ENCODE peak calls at places on chromosomes 12 and 14, in nine cellular contexts. One of them, this sample, is unnamed.
A peak's percentile ranks its signal among the peaks of the same experiment; 100 is the strongest.

GRCh38 chr14:72616294-72616693 is 277.6 kb downstream of the DPF3 start:
- DNase-seq in HepG2: no peak
- DNase-seq in naive thymus-derived CD4-positive, alpha-beta T cell: no peak
- DNase-seq in cardiac muscle cell: no peak
- DNase-seq in Peyer's patch: no peak
- DNase-seq in osteoblast: peak; percentile 61
- DNase-seq in adrenal gland: no peak
- DNase-seq in tibial artery: no peak
- DNase-seq in left lung: no peak
- DNase-seq in this sample: no peak

GRCh38 chr12:115988629-115989563 is 288.6 kb downstream of the MED13L start:
- DNase-seq in adrenal gland: no peak
- DNase-seq in left lung: no peak
- DNase-seq in HepG2: no peak
- DNase-seq in cardiac muscle cell: no peak
- DNase-seq in osteoblast: no peak
- DNase-seq in naive thymus-derived CD4-positive, alpha-beta T cell: no peak
- DNase-seq in Peyer's patch: no peak
- DNase-seq in tibial artery: no peak
- DNase-seq in this sample: no peak

GRCh38 chr14:68815288-68816182 is 22.7 kb upstream of the ZFP36L1 start:
- DNase-seq in adrenal gland: no peak
- DNase-seq in tibial artery: peak; percentile 73
- DNase-seq in cardiac muscle cell: no peak
- DNase-seq in osteoblast: peak; percentile 80
- DNase-seq in HepG2: no peak
- DNase-seq in Peyer's patch: no peak
- DNase-seq in naive thymus-derived CD4-positive, alpha-beta T cell: no peak
- DNase-seq in left lung: no peak
- DNase-seq in this sample: peak; percentile 69

GRCh38 chr14:26008290-26008689 is 589.5 kb downstream of the NOVA1 start:
- DNase-seq in left lung: no peak
- DNase-seq in cardiac muscle cell: peak; percentile 32
- DNase-seq in naive thymus-derived CD4-positive, alpha-beta T cell: no peak
- DNase-seq in tibial artery: no peak
- DNase-seq in HepG2: no peak
- DNase-seq in Peyer's patch: no peak
- DNase-seq in adrenal gland: no peak
- DNase-seq in osteoblast: no peak
- DNase-seq in this sample: no peak

GRCh38 chr12:81598205-81598604 is 160.9 kb downstream of the PPFIA2 start:
- DNase-seq in adrenal gland: no peak
- DNase-seq in Peyer's patch: no peak
- DNase-seq in left lung: no peak
- DNase-seq in cardiac muscle cell: peak; percentile 49
- DNase-seq in HepG2: no peak
- DNase-seq in naive thymus-derived CD4-positive, alpha-beta T cell: no peak
- DNase-seq in osteoblast: no peak
- DNase-seq in tibial artery: no peak
- DNase-seq in this sample: no peak

GRCh38 chr12:28890664-28891063 is 258.4 kb upstream of the FAR2 start:
- DNase-seq in osteoblast: no peak
- DNase-seq in Peyer's patch: no peak
- DNase-seq in naive thymus-derived CD4-positive, alpha-beta T cell: no peak
- DNase-seq in tibial artery: no peak
- DNase-seq in left lung: no peak
- DNase-seq in HepG2: no peak
- DNase-seq in cardiac muscle cell: no peak
- DNase-seq in adrenal gland: no peak
- DNase-seq in this sample: no peak

GRCh38 chr14:26175659-26176058 is 422.2 kb downstream of the NOVA1 start:
- DNase-seq in tibial artery: no peak
- DNase-seq in osteoblast: no peak
- DNase-seq in HepG2: no peak
- DNase-seq in left lung: no peak
- DNase-seq in adrenal gland: no peak
- DNase-seq in cardiac muscle cell: peak; percentile 2
- DNase-seq in Peyer's patch: peak; percentile 32
- DNase-seq in naive thymus-derived CD4-positive, alpha-beta T cell: no peak
- DNase-seq in this sample: no peak

GRCh38 chr12:124179936-124180605 is 114.8 kb upstream of the RFLNA start:
- DNase-seq in osteoblast: no peak
- DNase-seq in tibial artery: no peak
- DNase-seq in cardiac muscle cell: no peak
- DNase-seq in naive thymus-derived CD4-positive, alpha-beta T cell: no peak
- DNase-seq in adrenal gland: no peak
- DNase-seq in Peyer's patch: no peak
- DNase-seq in HepG2: no peak
- DNase-seq in left lung: no peak
- DNase-seq in this sample: no peak

GRCh38 chr14:52801014-52801708 is 9.8 kb upstream of the GNPNAT1 start:
- DNase-seq in naive thymus-derived CD4-positive, alpha-beta T cell: no peak
- DNase-seq in tibial artery: no peak
- DNase-seq in adrenal gland: no peak
- DNase-seq in left lung: no peak
- DNase-seq in HepG2: no peak
- DNase-seq in Peyer's patch: no peak
- DNase-seq in osteoblast: peak; percentile 89
- DNase-seq in cardiac muscle cell: peak; percentile 21
- DNase-seq in this sample: no peak

GRCh38 chr12:52212701-52213540 is 20.1 kb upstream of the KRT7 start:
- DNase-seq in cardiac muscle cell: no peak
- DNase-seq in osteoblast: peak; percentile 78
- DNase-seq in naive thymus-derived CD4-positive, alpha-beta T cell: no peak
- DNase-seq in adrenal gland: no peak
- DNase-seq in HepG2: no peak
- DNase-seq in left lung: no peak
- DNase-seq in tibial artery: peak; percentile 52
- DNase-seq in Peyer's patch: peak; percentile 33
- DNase-seq in this sample: no peak

GRCh38 chr14:106549064-106549463 is 1022.7 kb downstream of the TMEM121 start:
- DNase-seq in osteoblast: no peak
- DNase-seq in left lung: no peak
- DNase-seq in adrenal gland: no peak
- DNase-seq in cardiac muscle cell: no peak
- DNase-seq in naive thymus-derived CD4-positive, alpha-beta T cell: no peak
- DNase-seq in tibial artery: no peak
- DNase-seq in HepG2: no peak
- DNase-seq in Peyer's patch: no peak
- DNase-seq in this sample: no peak
- H3K9me3 ChIP-seq in osteoblast: no peaks in the 10 kb centered on the region
- H3K9me3 ChIP-seq in left lung: no peaks in the 10 kb centered on the region
- H3K9me3 ChIP-seq in adrenal gland: no peaks in the 10 kb centered on the region
- H3K9me3 ChIP-seq in cardiac muscle cell: no peaks in the 10 kb centered on the region
- H3K9me3 ChIP-seq in naive thymus-derived CD4-positive, alpha-beta T cell: no peaks in the 10 kb centered on the region
- H3K9me3 ChIP-seq in tibial artery: no peaks in the 10 kb centered on the region
- H3K9me3 ChIP-seq in HepG2: no peaks in the 10 kb centered on the region
- H3K9me3 ChIP-seq in Peyer's patch: no peaks in the 10 kb centered on the region
- H3K9me3 ChIP-seq in this sample: no peaks in the 10 kb centered on the region

GRCh38 chr14:105198588-105198987 is 17.5 kb upstream of the NUDT14 start:
- DNase-seq in tibial artery: no peak
- DNase-seq in osteoblast: no peak
- DNase-seq in naive thymus-derived CD4-positive, alpha-beta T cell: no peak
- DNase-seq in cardiac muscle cell: no peak
- DNase-seq in left lung: no peak
- DNase-seq in Peyer's patch: no peak
- DNase-seq in adrenal gland: no peak
- DNase-seq in HepG2: no peak
- DNase-seq in this sample: no peak
- H3K4me1 ChIP-seq in tibial artery: peaks cover 48% of the 10 kb centered on the region
- H3K4me1 ChIP-seq in osteoblast: no peaks in the 10 kb centered on the region
- H3K4me1 ChIP-seq in naive thymus-derived CD4-positive, alpha-beta T cell: peaks cover 56% of the 10 kb centered on the region
- H3K4me1 ChIP-seq in cardiac muscle cell: peaks cover 16% of the 10 kb centered on the region
- H3K4me1 ChIP-seq in left lung: peaks cover 86% of the 10 kb centered on the region
- H3K4me1 ChIP-seq in Peyer's patch: peaks cover 2% of the 10 kb centered on the region
- H3K4me1 ChIP-seq in adrenal gland: peaks cover 16% of the 10 kb centered on the region
- H3K4me1 ChIP-seq in HepG2: peaks cover 46% of the 10 kb centered on the region
- H3K4me1 ChIP-seq in this sample: peaks cover 43% of the 10 kb centered on the region

GRCh38 chr12:130590685-130591084 is 125.4 kb downstream of the RIMBP2 start:
- DNase-seq in osteoblast: no peak
- DNase-seq in Peyer's patch: no peak
- DNase-seq in cardiac muscle cell: no peak
- DNase-seq in tibial artery: no peak
- DNase-seq in naive thymus-derived CD4-positive, alpha-beta T cell: no peak
- DNase-seq in left lung: no peak
- DNase-seq in HepG2: no peak
- DNase-seq in adrenal gland: no peak
- DNase-seq in this sample: no peak

GRCh38 chr12:130591736-130592135 is 124.4 kb downstream of the RIMBP2 start:
- DNase-seq in osteoblast: no peak
- DNase-seq in cardiac muscle cell: no peak
- DNase-seq in left lung: no peak
- DNase-seq in Peyer's patch: no peak
- DNase-seq in tibial artery: no peak
- DNase-seq in HepG2: no peak
- DNase-seq in adrenal gland: no peak
- DNase-seq in naive thymus-derived CD4-positive, alpha-beta T cell: no peak
- DNase-seq in this sample: no peak

GRCh38 chr12:130587966-130588365 is 128.1 kb downstream of the RIMBP2 start:
- DNase-seq in left lung: no peak
- DNase-seq in Peyer's patch: no peak
- DNase-seq in naive thymus-derived CD4-positive, alpha-beta T cell: no peak
- DNase-seq in tibial artery: no peak
- DNase-seq in osteoblast: no peak
- DNase-seq in adrenal gland: no peak
- DNase-seq in HepG2: no peak
- DNase-seq in cardiac muscle cell: no peak
- DNase-seq in this sample: no peak

GRCh38 chr12:130589391-130590317 is 126.4 kb downstream of the RIMBP2 start:
- DNase-seq in HepG2: no peak
- DNase-seq in adrenal gland: no peak
- DNase-seq in naive thymus-derived CD4-positive, alpha-beta T cell: no peak
- DNase-seq in left lung: no peak
- DNase-seq in tibial artery: no peak
- DNase-seq in Peyer's patch: no peak
- DNase-seq in cardiac muscle cell: no peak
- DNase-seq in osteoblast: peak; percentile 30
- DNase-seq in this sample: no peak

DNA sequence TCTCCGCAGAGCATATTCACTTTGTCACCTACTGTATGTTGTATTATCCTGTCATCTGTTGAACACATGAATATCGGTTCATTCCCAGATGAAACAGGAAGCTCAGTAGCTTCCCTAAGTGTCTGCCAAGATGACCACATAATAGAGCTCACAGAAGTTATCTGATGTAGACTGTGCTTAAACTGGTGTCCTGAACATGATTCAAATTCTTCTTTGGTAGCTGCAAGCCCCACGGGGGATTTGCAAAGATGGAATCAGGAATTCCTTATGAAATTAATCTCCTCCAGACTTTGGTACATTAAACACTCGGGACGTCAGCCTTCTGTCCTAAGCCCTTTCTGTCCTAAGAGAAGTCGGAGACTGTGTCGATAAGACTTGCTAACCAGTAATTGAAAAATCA is 127.4 kb downstream of the RIMBP2 start:
- DNase-seq in cardiac muscle cell: no peak
- DNase-seq in HepG2: no peak
- DNase-seq in osteoblast: no peak
- DNase-seq in adrenal gland: no peak
- DNase-seq in naive thymus-derived CD4-positive, alpha-beta T cell: no peak
- DNase-seq in left lung: no peak
- DNase-seq in tibial artery: no peak
- DNase-seq in Peyer's patch: no peak
- DNase-seq in this sample: no peak
- H3K9me3 ChIP-seq in cardiac muscle cell: no peaks in the 10 kb centered on the region
- H3K9me3 ChIP-seq in HepG2: no peaks in the 10 kb centered on the region
- H3K9me3 ChIP-seq in osteoblast: peaks cover 6% of the 10 kb centered on the region
- H3K9me3 ChIP-seq in adrenal gland: no peaks in the 10 kb centered on the region
- H3K9me3 ChIP-seq in naive thymus-derived CD4-positive, alpha-beta T cell: peaks cover 5% of the 10 kb centered on the region
- H3K9me3 ChIP-seq in left lung: peaks cover 8% of the 10 kb centered on the region
- H3K9me3 ChIP-seq in tibial artery: no peaks in the 10 kb centered on the region
- H3K9me3 ChIP-seq in Peyer's patch: no peaks in the 10 kb centered on the region
- H3K9me3 ChIP-seq in this sample: no peaks in the 10 kb centered on the region

DNA sequence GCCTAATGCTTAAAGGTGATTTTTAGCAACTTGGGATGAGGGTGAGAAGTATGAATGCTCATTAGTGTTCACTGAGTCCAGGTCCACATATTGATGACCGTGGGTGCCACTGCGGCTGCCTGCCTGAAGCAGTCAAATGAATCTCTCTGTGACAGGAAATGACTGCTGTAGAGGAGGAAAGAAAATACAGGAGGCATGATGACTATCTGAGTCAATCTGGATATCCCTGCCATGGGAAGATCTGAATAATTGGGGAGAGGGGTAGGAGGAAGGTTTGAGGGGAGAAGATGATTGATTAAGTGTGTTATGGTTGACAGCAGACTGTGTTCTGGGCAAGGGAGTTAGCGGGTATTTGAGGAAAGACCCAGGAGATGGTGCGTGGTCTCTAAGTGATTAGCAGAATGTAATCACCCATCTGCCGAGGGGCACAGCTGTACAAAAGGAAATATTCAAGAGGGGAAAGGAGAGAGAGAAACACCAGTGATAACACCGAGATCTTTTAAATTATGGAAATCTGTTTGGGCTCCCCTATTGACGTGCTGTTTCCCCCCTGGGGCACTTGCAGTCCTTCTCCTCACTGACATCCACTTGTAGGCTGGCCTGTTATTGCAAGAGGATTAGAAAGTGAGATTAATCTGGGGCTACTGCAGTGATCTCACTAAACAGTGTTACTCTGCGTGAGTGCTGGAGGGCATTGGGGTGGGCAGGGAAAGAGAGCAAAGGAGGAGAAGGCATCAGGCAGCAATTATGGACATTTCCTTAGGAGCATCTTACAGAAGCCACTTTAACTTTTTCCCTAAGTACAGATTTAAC is 97.7 kb downstream of the AKAP6 start:
- DNase-seq in tibial artery: no peak
- DNase-seq in osteoblast: no peak
- DNase-seq in naive thymus-derived CD4-positive, alpha-beta T cell: no peak
- DNase-seq in cardiac muscle cell: peak; percentile 37
- DNase-seq in left lung: no peak
- DNase-seq in HepG2: no peak
- DNase-seq in adrenal gland: no peak
- DNase-seq in Peyer's patch: no peak
- DNase-seq in this sample: no peak
- H3K4me1 ChIP-seq in tibial artery: peaks cover 35% of the 10 kb centered on the region
- H3K4me1 ChIP-seq in osteoblast: peaks cover 6% of the 10 kb centered on the region
- H3K4me1 ChIP-seq in naive thymus-derived CD4-positive, alpha-beta T cell: no peaks in the 10 kb centered on the region
- H3K4me1 ChIP-seq in cardiac muscle cell: peaks cover 29% of the 10 kb centered on the region
- H3K4me1 ChIP-seq in left lung: no peaks in the 10 kb centered on the region
- H3K4me1 ChIP-seq in HepG2: no peaks in the 10 kb centered on the region
- H3K4me1 ChIP-seq in adrenal gland: no peaks in the 10 kb centered on the region
- H3K4me1 ChIP-seq in Peyer's patch: no peaks in the 10 kb centered on the region
- H3K4me1 ChIP-seq in this sample: no peaks in the 10 kb centered on the region

GRCh38 chr14:104897286-104898194 is 27.1 kb upstream of the PLD4 start:
- DNase-seq in HepG2: no peak
- DNase-seq in tibial artery: peak; percentile 65
- DNase-seq in Peyer's patch: peak; percentile 46
- DNase-seq in adrenal gland: peak; percentile 7
- DNase-seq in osteoblast: peak; percentile 78
- DNase-seq in left lung: peak; percentile 33
- DNase-seq in cardiac muscle cell: no peak
- DNase-seq in naive thymus-derived CD4-positive, alpha-beta T cell: no peak
- DNase-seq in this sample: no peak
- H3K9me3 ChIP-seq in HepG2: no peaks in the 10 kb centered on the region
- H3K9me3 ChIP-seq in tibial artery: no peaks in the 10 kb centered on the region
- H3K9me3 ChIP-seq in Peyer's patch: no peaks in the 10 kb centered on the region
- H3K9me3 ChIP-seq in adrenal gland: no peaks in the 10 kb centered on the region
- H3K9me3 ChIP-seq in osteoblast: no peaks in the 10 kb centered on the region
- H3K9me3 ChIP-seq in left lung: no peaks in the 10 kb centered on the region
- H3K9me3 ChIP-seq in cardiac muscle cell: no peaks in the 10 kb centered on the region
- H3K9me3 ChIP-seq in naive thymus-derived CD4-positive, alpha-beta T cell: no peaks in the 10 kb centered on the region
- H3K9me3 ChIP-seq in this sample: no peaks in the 10 kb centered on the region

GRCh38 chr12:79929065-79929464 is 5.8 kb downstream of the PPP1R12A start:
- DNase-seq in left lung: no peak
- DNase-seq in tibial artery: no peak
- DNase-seq in Peyer's patch: no peak
- DNase-seq in osteoblast: no peak
- DNase-seq in adrenal gland: no peak
- DNase-seq in HepG2: no peak
- DNase-seq in naive thymus-derived CD4-positive, alpha-beta T cell: no peak
- DNase-seq in cardiac muscle cell: no peak
- DNase-seq in this sample: no peak
- H3K4me1 ChIP-seq in left lung: peaks cover 81% of the 10 kb centered on the region
- H3K4me1 ChIP-seq in tibial artery: peaks cover 76% of the 10 kb centered on the region
- H3K4me1 ChIP-seq in Peyer's patch: no peaks in the 10 kb centered on the region
- H3K4me1 ChIP-seq in osteoblast: peaks cover 12% of the 10 kb centered on the region
- H3K4me1 ChIP-seq in adrenal gland: peaks cover 36% of the 10 kb centered on the region
- H3K4me1 ChIP-seq in HepG2: peaks cover 19% of the 10 kb centered on the region
- H3K4me1 ChIP-seq in naive thymus-derived CD4-positive, alpha-beta T cell: peaks cover 37% of the 10 kb centered on the region
- H3K4me1 ChIP-seq in cardiac muscle cell: peaks cover 9% of the 10 kb centered on the region
- H3K4me1 ChIP-seq in this sample: peaks cover 69% of the 10 kb centered on the region

This sample was measured in CD4-positive, CD25-positive, alpha-beta regulatory T cell.